ENCODE peak calls at places on chromosomes 4 and X, in nine cellular contexts. E is heart right ventricle, S is psoas muscle, X is endodermal cell, F is foreskin fibroblast, Y is IMR-90, I is neural progenitor cell, K is OCI-LY7, U is AG09309. M is an unnamed sample.

GRCh38 chrX:16870095-16870860 is at the start of gene RBBP7:
- DNase-seq in E (peak; percentile 92), S (peak; percentile 98), X (peak; percentile 98), F (peak; percentile 95), Y (peak; percentile 89), I (peak; percentile 98), K (peak; percentile 89), U (peak; percentile 63), M (no peak)

GRCh38 chr4:185587444-185588161 is 52.3 kb upstream of the PDLIM3 start:
- DNase-seq in E (no peak), S (peak; percentile 75), X (peak; percentile 89), F (peak; percentile 21), Y (peak; percentile 68), I (peak; percentile 66), K (peak; percentile 90), U (no peak), M (no peak)

GRCh38 chrX:100381613-100382012 is 28.5 kb downstream of the PCDH19 start:
- DNase-seq in E (no peak), S (no peak), X (no peak), F (no peak), Y (no peak), I (no peak), K (no peak), U (no peak), M (no peak)

GRCh38 chrX:47226071-47226470 is 6.7 kb upstream of the USP11 start:
- DNase-seq in E (no peak), S (peak; percentile 30), X (no peak), F (no peak), Y (no peak), I (no peak), K (no peak), U (no peak), M (no peak)

GRCh38 chrX:134880866-134881265 is 109.9 kb upstream of the SMIM10 start:
- DNase-seq in E (no peak), S (no peak), X (no peak), F (no peak), Y (peak; percentile 52), I (no peak), K (no peak), U (no peak), M (no peak)

GRCh38 chrX:69163936-69164741 is 1.1 kb downstream of the PJA1 start:
- DNase-seq in E (peak; percentile 37), S (no peak), X (no peak), F (peak; percentile 27), Y (no peak), I (no peak), K (peak; percentile 41), U (no peak), M (no peak)

GRCh38 chr4:125016892-125017299 is 297.9 kb upstream of the FAT4 start:
- DNase-seq in E (no peak), S (no peak), X (no peak), F (no peak), Y (no peak), I (no peak), K (no peak), U (no peak), M (no peak)

GRCh38 chr4:177802665-177803064 is 360.4 kb upstream of the AGA start:
- DNase-seq in E (no peak), S (no peak), X (no peak), F (no peak), Y (peak; percentile 9), I (no peak), K (no peak), U (no peak), M (no peak)

GRCh38 chrX:9141496-9141895 is 107.6 kb upstream of the FAM9B start:
- DNase-seq in E (no peak), S (no peak), X (no peak), F (peak; percentile 59), Y (peak; percentile 85), I (no peak), K (no peak), U (peak; percentile 38), M (peak; percentile 59)
- H3K4me3 ChIP-seq in E (no peak overlapping the region), S (no peak overlapping the region), X (no peak overlapping the region), F (no peak overlapping the region), Y (no peak overlapping the region), I (no peak overlapping the region), K (no peak overlapping the region), U (no peak overlapping the region), M (no peak overlapping the region)

GRCh38 chrX:53242310-53242709 is 17.3 kb upstream of the KDM5C start:
- DNase-seq in E (no peak), S (no peak), X (no peak), F (no peak), Y (no peak), I (no peak), K (no peak), U (no peak), M (no peak)

GRCh38 chrX:53241558-53241957 is 16.6 kb upstream of the KDM5C start:
- DNase-seq in E (no peak), S (no peak), X (no peak), F (no peak), Y (no peak), I (no peak), K (no peak), U (no peak), M (no peak)

GRCh38 chrX:53237056-53237455 is 12.0 kb upstream of the KDM5C start:
- DNase-seq in E (no peak), S (no peak), X (no peak), F (no peak), Y (no peak), I (no peak), K (no peak), U (no peak), M (no peak)

GRCh38 chrX:53236025-53236679 is 11.1 kb upstream of the KDM5C start:
- DNase-seq in E (no peak), S (no peak), X (no peak), F (no peak), Y (no peak), I (no peak), K (no peak), U (no peak), M (no peak)

GRCh38 chrX:53239474-53239873 is 14.5 kb upstream of the KDM5C start:
- DNase-seq in E (no peak), S (no peak), X (peak; percentile 81), F (no peak), Y (no peak), I (no peak), K (peak; percentile 26), U (no peak), M (no peak)
- TF ChIP-seq CTCF in E (no peak), S (no peak), X (peak; percentile 48), F (no peak), Y (peak; percentile 20), I (peak; percentile 8), K (peak; percentile 66), U (no peak), M (peak; percentile 26)

GRCh38 chr4:1723131-1723801 is 1.9 kb downstream of the TACC3 start:
- DNase-seq in E (no peak), S (peak; percentile 44), X (no peak), F (no peak), Y (no peak), I (no peak), K (peak; percentile 94), U (no peak), M (no peak)
- H3K4me3 ChIP-seq in E (no peak overlapping the region), S (no peak overlapping the region), X (peak overlapping the region; percentile 79), F (no peak overlapping the region), Y (no peak overlapping the region), I (peak overlapping the region; percentile 95), K (peak overlapping the region; percentile 94), U (no peak overlapping the region), M (no peak overlapping the region)

DNA sequence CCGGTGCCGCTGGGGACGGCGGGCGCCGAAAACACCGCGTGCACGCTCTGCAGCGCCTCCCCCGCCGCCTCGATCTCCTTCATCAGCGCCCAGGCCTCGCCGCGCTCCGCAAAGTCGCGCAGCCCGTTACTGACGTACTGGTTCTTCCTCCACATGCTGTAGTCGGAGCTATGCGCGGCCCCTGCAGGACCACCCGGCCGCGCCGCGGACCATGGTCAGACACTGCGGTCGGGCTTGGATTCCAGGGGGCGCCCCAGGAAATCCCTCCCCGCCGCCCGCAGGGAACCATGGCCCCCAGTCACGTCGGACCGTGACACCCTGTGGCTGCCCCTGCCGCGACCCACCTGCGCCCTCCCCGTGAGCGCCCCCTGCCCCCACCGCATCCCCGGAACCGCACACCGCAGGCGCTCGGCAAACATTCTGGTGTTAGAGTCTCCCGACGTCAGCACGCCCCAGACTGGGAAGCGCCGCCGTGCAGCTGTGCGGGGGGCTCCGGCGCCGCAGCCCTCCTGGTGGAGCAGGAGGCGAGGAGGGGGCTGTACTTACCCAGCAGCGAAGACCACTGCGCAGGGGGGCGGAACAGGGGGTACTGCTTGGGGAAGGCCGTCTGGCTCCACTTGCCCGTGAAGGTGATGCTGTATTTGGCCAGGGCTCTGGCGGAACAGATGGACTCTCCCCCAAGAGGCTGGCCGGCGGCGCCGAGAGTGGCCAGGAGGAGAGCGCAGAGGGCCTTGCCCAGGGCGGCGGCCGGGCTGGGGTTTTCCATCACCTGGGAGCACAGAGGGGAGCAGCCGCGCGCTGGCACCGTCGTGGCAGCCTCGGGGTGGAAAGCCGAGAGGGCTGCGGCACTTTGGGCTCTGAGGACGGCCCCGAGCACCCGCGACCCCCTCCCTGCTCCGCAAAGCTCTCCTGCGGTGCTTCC is 816 bp downstream of the SPON2 start:
- DNase-seq in E (no peak), S (peak; percentile 67), X (peak; percentile 82), F (peak; percentile 42), Y (no peak), I (peak; percentile 70), K (no peak), U (no peak), M (no peak)
- TF ChIP-seq CTCF in E (no peak), S (no peak), X (peak; percentile 34), F (no peak), Y (no peak), I (peak; percentile 32), K (no peak), U (no peak), M (peak; percentile 3)

DNA sequence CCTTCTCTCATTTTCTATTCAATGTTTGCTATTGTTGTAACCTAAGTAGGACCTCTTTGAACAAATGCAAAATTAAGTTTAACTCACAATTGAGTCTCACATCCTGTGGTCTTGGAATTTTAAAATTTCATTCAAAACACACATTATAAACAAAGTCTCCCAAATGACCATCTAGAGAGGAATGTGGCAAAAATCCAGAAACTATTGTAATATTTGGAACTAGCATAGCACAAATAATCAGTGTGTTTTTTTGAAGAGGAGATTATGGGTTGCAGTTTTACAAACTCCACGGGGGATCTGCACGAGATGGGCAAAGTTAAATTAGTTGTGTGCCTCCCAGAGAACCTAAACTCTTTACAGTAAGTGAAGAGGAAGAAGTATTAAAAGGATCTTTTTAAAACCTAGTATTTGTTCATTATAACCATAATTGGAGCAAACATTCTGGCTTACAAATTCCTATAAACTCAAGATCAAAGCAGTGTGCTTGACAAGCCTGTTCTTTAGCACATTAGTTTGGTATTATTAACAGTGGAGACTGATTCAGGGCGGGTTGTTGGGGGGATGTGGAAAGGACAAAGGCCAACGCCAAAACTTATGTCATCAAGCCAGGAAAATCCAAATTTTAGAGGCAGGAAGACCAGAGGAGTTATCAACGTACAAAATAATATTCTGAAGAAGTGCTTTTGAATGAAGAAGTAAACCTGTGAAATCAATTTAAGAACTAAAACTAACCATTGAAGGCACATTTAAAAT is 22.4 kb upstream of the RBPJ start:
- DNase-seq in E (no peak), S (no peak), X (no peak), F (peak; percentile 74), Y (peak; percentile 83), I (peak; percentile 54), K (no peak), U (peak; percentile 24), M (no peak)
- H3K4me3 ChIP-seq in E (no peak overlapping the region), S (no peak overlapping the region), X (no peak overlapping the region), F (no peak overlapping the region), Y (no peak overlapping the region), I (peak overlapping the region; percentile 17), K (no peak overlapping the region), U (no peak overlapping the region), M (no peak overlapping the region)

M was measured in epithelial cell of proximal tubule.